ENCODE peak calls at places on chromosomes 6 and 20, in six cellular contexts. O is cardiac muscle cell, V is NCI-H1694, F is RPMI7951, D is adrenal gland, M is naive B cell. N is an unnamed sample.

GRCh38 chr6:20605581-20605980 is 71.3 kb downstream of the CDKAL1 start:
- DNase-seq in O (no peak), V (no peak), F (peak), D (no peak), M (no peak), N (no peak)

GRCh38 chr6:138795809-138796469 is at the start of gene ECT2L:
- DNase-seq in O (peak), V (no peak), F (peak), D (peak), M (no peak), N (peak)

GRCh38 chr6:12013368-12013617 is 1.2 kb downstream of the HIVEP1 start:
- DNase-seq in O (no peak), V (no peak), F (no peak), D (no peak), M (no peak), N (no peak)

GRCh38 chr20:50729925-50730764 is 1.2 kb upstream of the PARD6B start:
- DNase-seq in O (peak), V (no peak), F (peak), D (no peak), M (no peak), N (peak)

GRCh38 chr20:33719989-33720709 is at the start of gene PXMP4:
- DNase-seq in O (peak), V (peak), F (peak), D (peak), M (peak), N (peak)

GRCh38 chr6:13761361-13762036 is 49.9 kb upstream of the RANBP9 start:
- DNase-seq in O (no peak), V (no peak), F (no peak), D (no peak), M (no peak), N (no peak)

GRCh38 chr6:99348823-99349619 is 453 bp downstream of the FAXC start:
- DNase-seq in O (peak), V (no peak), F (no peak), D (no peak), M (no peak), N (no peak)

GRCh38 chr20:52972190-52972937 is at the start of gene TSHZ2:
- DNase-seq in O (peak), V (peak), F (peak), D (peak), M (no peak), N (no peak)

GRCh38 chr20:11891081-11891826 is 26.4 kb upstream of the BTBD3 start:
- DNase-seq in O (peak), V (no peak), F (peak), D (peak), M (peak), N (peak)

GRCh38 chr6:105388392-105388791 is 14.5 kb downstream of the PREP start:
- DNase-seq in O (no peak), V (no peak), F (no peak), D (no peak), M (no peak), N (no peak)

GRCh38 chr6:116099036-116099435 is 1.6 kb upstream of the NT5DC1 start:
- DNase-seq in O (no peak), V (no peak), F (no peak), D (no peak), M (no peak), N (no peak)

GRCh38 chr20:20092852-20093251 is 40.5 kb downstream of the CFAP61 start:
- DNase-seq in O (no peak), V (no peak), F (no peak), D (no peak), M (no peak), N (no peak)

GRCh38 chr6:41177695-41178094 is 14.8 kb upstream of the TREM2 start:
- DNase-seq in O (no peak), V (no peak), F (no peak), D (no peak), M (no peak), N (no peak)

GRCh38 chr20:33261465-33261864 is 21.5 kb upstream of the BPIFB1 start:
- DNase-seq in O (no peak), V (peak), F (no peak), D (no peak), M (no peak), N (no peak)

GRCh38 chr6:81690073-81690472 is 62.4 kb downstream of the TENT5A start:
- DNase-seq in O (no peak), V (no peak), F (no peak), D (no peak), M (no peak), N (no peak)

GRCh38 chr6:39411465-39411864 is 89.0 kb upstream of the KCNK16 start:
- DNase-seq in O (no peak), V (no peak), F (peak), D (peak), M (no peak), N (no peak)

GRCh38 chr6:32785781-32786533 is 22.6 kb upstream of the HLA-DQB2 start:
- DNase-seq in O (peak), V (peak), F (peak), D (peak), M (peak), N (peak)

GRCh38 chr20:35284267-35284991 is at the start of gene EIF6:
- DNase-seq in O (peak), V (peak), F (peak), D (peak), M (peak), N (peak)

GRCh38 chr6:117149324-117149723 is 116.0 kb upstream of the VGLL2 start:
- DNase-seq in O (no peak), V (no peak), F (no peak), D (no peak), M (no peak), N (no peak)

GRCh38 chr6:16146028-16146427 is 17.1 kb downstream of the MYLIP start:
- DNase-seq in O (no peak), V (no peak), F (no peak), D (no peak), M (no peak), N (no peak)

GRCh38 chr20:34951652-34952051 is 4.0 kb downstream of the GSS start:
- DNase-seq in O (no peak), V (no peak), F (no peak), D (no peak), M (no peak), N (peak)

GRCh38 chr6:116268589-116269293 is 11.0 kb downstream of the TSPYL1 start:
- DNase-seq in O (peak), V (peak), F (peak), D (no peak), M (peak), N (no peak)

GRCh38 chr6:121951077-121951476 is 448.4 kb upstream of the HSF2 start:
- DNase-seq in O (peak), V (no peak), F (no peak), D (no peak), M (no peak), N (no peak)

GRCh38 chr20:4297141-4297826 is 281.9 kb upstream of the RNF24 start:
- DNase-seq in O (no peak), V (no peak), F (peak), D (no peak), M (no peak), N (no peak)

GRCh38 chr6:133767571-133767970 is 121.3 kb upstream of the TCF21 start:
- DNase-seq in O (no peak), V (no peak), F (no peak), D (no peak), M (no peak), N (no peak)

GRCh38 chr20:3755269-3755668 is 12.3 kb downstream of the ADISSP start:
- DNase-seq in O (no peak), V (no peak), F (no peak), D (no peak), M (no peak), N (no peak)

GRCh38 chr6:34200340-34200971 is 36.2 kb upstream of the HMGA1 start:
- DNase-seq in O (no peak), V (no peak), F (no peak), D (no peak), M (no peak), N (no peak)

GRCh38 chr20:12175538-12175937 is 257.8 kb downstream of the BTBD3 start:
- DNase-seq in O (no peak), V (no peak), F (no peak), D (no peak), M (no peak), N (no peak)

GRCh38 chr6:52846002-52846401 is 5.4 kb upstream of the GSTA5 start:
- DNase-seq in O (no peak), V (no peak), F (no peak), D (no peak), M (no peak), N (no peak)

GRCh38 chr20:61912665-61913422 is 152.8 kb downstream of the TAF4 start:
- DNase-seq in O (no peak), V (no peak), F (no peak), D (no peak), M (no peak), N (no peak)

GRCh38 chr6:113018351-113019151 is 671.4 kb downstream of the RFPL4B start:
- DNase-seq in O (no peak), V (no peak), F (peak), D (peak), M (no peak), N (peak)

GRCh38 chr6:7246401-7247178 is 66.4 kb downstream of the SSR1 start:
- DNase-seq in O (no peak), V (no peak), F (no peak), D (no peak), M (no peak), N (no peak)